ENCODE peak calls at places on chromosomes 13 and 19, in eight cellular contexts. G is BJ, W is AG04450, D is heart right ventricle, X is HFFc6, K is epithelial cell of proximal tubule, H is fibroblast of the aortic adventitia, U is neural crest cell. P is an unnamed sample.

GRCh38 chr19:34336781-34337271 is 28.2 kb upstream of the GPI start:
- DNase-seq in W (no peak), H (peak; percentile 67), K (no peak), U (peak; percentile 36), G (no peak), D (no peak), X (peak; percentile 29), P (no peak)

GRCh38 chr19:1651061-1651547 is 1.3 kb downstream of the TCF3 start:
- DNase-seq in X (no peak), K (no peak), U (peak; percentile 49), G (no peak), H (peak; percentile 31), D (no peak), W (no peak), P (peak; percentile 62)

GRCh38 chr13:108943842-108944241 is 314.4 kb downstream of the MYO16 start:
- DNase-seq in X (no peak), D (no peak), G (no peak), W (no peak), H (no peak), K (no peak), U (no peak), P (no peak)

GRCh38 chr13:23642110-23642509 is 71.9 kb downstream of the TNFRSF19 start:
- DNase-seq in G (no peak), D (no peak), K (no peak), X (no peak), W (no peak), U (no peak), H (no peak), P (no peak)

GRCh38 chr19:45954132-45954531 is 19.5 kb downstream of the NOVA2 start:
- DNase-seq in X (no peak), G (no peak), U (peak; percentile 76), W (no peak), H (peak; percentile 26), K (no peak), D (no peak), P (no peak)

GRCh38 chr19:57615346-57615745 is 1.3 kb downstream of the ZNF134 start:
- DNase-seq in H (no peak), W (no peak), K (no peak), D (no peak), X (no peak), G (no peak), U (no peak), P (no peak)

GRCh38 chr19:42370068-42370520 is 20.0 kb downstream of the CNFN start:
- DNase-seq in H (no peak), W (no peak), G (no peak), X (no peak), U (no peak), K (no peak), D (no peak), P (no peak)

GRCh38 chr19:30325657-30326056 is 46.5 kb upstream of the ZNF536 start:
- DNase-seq in G (no peak), U (no peak), H (no peak), X (no peak), D (no peak), K (no peak), W (no peak), P (no peak)

GRCh38 chr19:53908106-53908932 is 759 bp upstream of the CACNG7 start:
- DNase-seq in D (peak; percentile 24), H (peak; percentile 74), K (no peak), W (peak; percentile 13), U (peak; percentile 66), X (peak; percentile 10), G (no peak), P (no peak)

GRCh38 chr13:32905063-32905863 is 111.0 kb upstream of the KL start:
- DNase-seq in G (no peak), X (no peak), K (no peak), H (no peak), U (no peak), W (no peak), D (no peak), P (no peak)

GRCh38 chr19:16527971-16528521 is 14.2 kb downstream of the CHERP start:
- DNase-seq in U (peak; percentile 16), H (no peak), W (no peak), D (no peak), X (no peak), K (no peak), G (no peak), P (no peak)

GRCh38 chr13:76884167-76884566 is 2.0 kb downstream of the KCTD12 start:
- DNase-seq in W (no peak), D (peak; percentile 35), K (no peak), U (no peak), H (peak; percentile 75), G (no peak), X (no peak), P (no peak)

GRCh38 chr13:94640676-94641075 is 39.0 kb downstream of the GPR180 start:
- DNase-seq in D (no peak), U (no peak), K (no peak), W (no peak), H (peak; percentile 42), G (no peak), X (no peak), P (no peak)

GRCh38 chr13:56166864-56167263 is 973.9 kb upstream of the PRR20A start:
- DNase-seq in X (no peak), H (no peak), D (no peak), U (no peak), W (no peak), K (no peak), G (no peak), P (no peak)

GRCh38 chr13:30676672-30677071 is 58.7 kb upstream of the ALOX5AP start:
- DNase-seq in D (no peak), K (no peak), U (no peak), H (peak; percentile 37), W (no peak), G (no peak), X (peak; percentile 27), P (no peak)

GRCh38 chr13:86960876-86961275 is 710.3 kb upstream of the SLITRK5 start:
- DNase-seq in H (peak; percentile 3), W (no peak), X (no peak), G (no peak), D (no peak), U (no peak), K (no peak), P (no peak)

GRCh38 chr13:92573467-92574057 is 653.0 kb upstream of the GPC6 start:
- DNase-seq in G (no peak), H (peak; percentile 9), X (no peak), W (no peak), U (no peak), D (no peak), K (peak; percentile 56), P (no peak)

GRCh38 chr19:55132453-55133129 is 15.2 kb upstream of the PPP1R12C start:
- DNase-seq in G (no peak), W (no peak), X (no peak), H (no peak), D (no peak), K (no peak), U (no peak), P (no peak)
- TF ChIP-seq CTCF in G (peak; percentile 36), W (peak; percentile 25), X (no peak), H (peak; percentile 4), D (peak; percentile 45), K (peak; percentile 37), U (peak; percentile 23), P (no peak)

GRCh38 chr13:51251480-51251879 is 29.3 kb downstream of the FAM124A start:
- DNase-seq in U (no peak), X (no peak), G (no peak), D (no peak), H (no peak), K (no peak), W (no peak), P (no peak)

GRCh38 chr13:51249254-51249653 is 27.1 kb downstream of the FAM124A start:
- DNase-seq in X (no peak), K (no peak), U (no peak), H (no peak), G (no peak), D (no peak), W (no peak), P (no peak)

GRCh38 chr13:51246411-51247298 is 24.5 kb downstream of the FAM124A start:
- DNase-seq in U (no peak), X (no peak), G (no peak), K (no peak), W (no peak), D (peak; percentile 66), H (no peak), P (no peak)

GRCh38 chr13:51252954-51253531 is 30.8 kb downstream of the FAM124A start:
- DNase-seq in W (no peak), H (peak; percentile 21), X (no peak), G (no peak), D (no peak), U (no peak), K (no peak), P (no peak)

DNA sequence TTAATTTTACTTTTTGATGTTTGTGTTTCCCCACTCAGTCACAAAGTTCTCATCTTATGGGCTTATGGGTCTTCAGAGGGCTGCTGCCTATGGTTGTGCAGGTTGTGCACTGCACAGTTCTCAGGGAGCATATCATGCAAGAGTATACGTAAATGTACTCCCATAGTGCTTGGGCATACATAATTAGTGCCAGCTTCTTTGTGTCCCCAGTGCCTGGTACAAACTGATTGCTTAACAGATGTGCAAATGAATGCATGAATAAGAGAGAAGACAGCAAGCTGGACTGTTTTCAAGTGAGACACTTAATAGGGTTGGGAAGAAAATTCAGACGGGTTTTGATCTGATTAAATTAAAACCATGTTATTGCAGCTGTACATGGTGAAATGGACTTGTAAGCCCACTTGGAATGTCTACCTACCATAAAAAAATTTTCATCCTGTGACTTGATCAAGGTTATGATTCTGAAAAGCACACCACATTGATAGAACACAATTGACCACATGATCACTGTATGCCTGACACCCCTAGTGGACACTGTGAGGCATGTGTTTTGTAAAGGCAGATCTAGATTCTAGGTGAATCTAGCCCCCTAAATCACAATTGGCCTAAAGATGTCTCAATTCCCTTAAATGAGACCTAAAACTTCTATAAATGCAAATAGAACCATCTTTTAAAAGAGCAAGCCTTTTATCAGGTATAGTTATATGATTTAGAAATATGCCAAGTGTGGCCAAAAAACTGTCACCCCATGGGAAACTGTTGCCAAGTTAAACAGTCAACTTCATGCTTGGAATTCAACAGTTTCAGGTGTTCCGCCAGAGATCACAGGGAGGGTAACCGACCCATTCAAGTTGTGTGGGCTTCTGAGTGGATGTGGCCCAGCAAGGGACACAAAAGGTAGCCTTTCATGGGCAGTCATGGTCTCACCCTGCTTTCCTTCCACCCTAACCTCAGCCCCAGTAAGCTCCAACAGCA is 27.9 kb downstream of the FAM124A start:
- DNase-seq in G (no peak), D (no peak), H (no peak), W (no peak), X (no peak), K (no peak), U (no peak), P (no peak)
- TF ChIP-seq CTCF in G (peak; percentile 29), D (peak; percentile 44), H (peak; percentile 50), W (peak; percentile 42), X (peak; percentile 71), K (peak; percentile 55), U (peak; percentile 56), P (no peak)

DNA sequence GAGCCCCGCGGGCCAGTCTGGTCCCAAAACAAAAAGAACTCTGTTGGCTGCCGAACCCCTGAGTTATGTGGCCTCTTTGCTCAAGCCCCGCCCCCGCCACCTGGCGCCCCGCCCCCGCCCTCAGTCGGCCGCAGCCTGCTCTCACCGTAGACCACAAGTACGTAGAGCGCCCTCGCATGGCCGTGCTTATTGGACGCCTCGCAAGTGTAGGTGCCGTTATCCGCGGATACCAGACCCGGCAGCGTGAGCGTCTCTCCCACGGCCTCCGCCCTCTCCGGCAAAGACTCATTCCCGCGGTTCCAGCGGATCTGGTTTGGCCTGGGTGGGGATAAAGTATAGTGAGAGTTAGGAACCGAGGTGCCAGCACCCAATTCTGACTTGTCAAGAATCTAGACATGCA is 5.5 kb upstream of the ZNF428 start:
- DNase-seq in X (no peak), G (no peak), W (no peak), U (no peak), K (no peak), H (no peak), D (peak; percentile 63), P (peak; percentile 66)
- TF ChIP-seq CTCF in X (no peak), G (no peak), W (peak; percentile 1), U (peak; percentile 30), K (no peak), H (no peak), D (no peak), P (peak; percentile 46)

GRCh38 chr13:96967248-96967745 is 27.0 kb downstream of the OXGR1 start:
- DNase-seq in W (no peak), X (no peak), H (peak; percentile 24), G (no peak), U (no peak), D (no peak), K (no peak), P (no peak)
- TF ChIP-seq CTCF in W (no peak), X (peak; percentile 71), H (no peak), G (no peak), U (peak; percentile 27), D (no peak), K (no peak), P (no peak)

P was measured in natural killer cell.